ENCODE peak calls at places on chromosome 17, in seven cellular contexts. V, U, M, Z, P, J and Y are unnamed samples.

GRCh38 chr17:83103200-83103937 is 24.0 kb downstream of the METRNL start:
- DNase-seq in V (peak; percentile 78), U (no peak), M (no peak), Z (peak; percentile 73), P (peak; percentile 77), J (peak; percentile 75), Y (no peak)

GRCh38 chr17:28612936-28613872 is 781 bp downstream of the RSKR start:
- DNase-seq in V (peak; percentile 31), U (no peak), M (no peak), Z (peak; percentile 24), P (peak; percentile 74), J (no peak), Y (peak; percentile 35)

GRCh38 chr17:27264068-27264812 is 29.7 kb upstream of the WSB1 start:
- DNase-seq in V (no peak), U (no peak), M (no peak), Z (no peak), P (no peak), J (no peak), Y (no peak)

GRCh38 chr17:55420776-55421178 is 858 bp downstream of the MMD start:
- DNase-seq in V (peak; percentile 32), U (peak; percentile 41), M (no peak), Z (peak; percentile 48), P (peak; percentile 49), J (peak; percentile 17), Y (peak; percentile 27)

GRCh38 chr17:58314706-58315015 is 13.9 kb downstream of the TSPOAP1 start:
- DNase-seq in V (no peak), U (no peak), M (no peak), Z (no peak), P (no peak), J (no peak), Y (no peak)

GRCh38 chr17:6366144-6366755 is 68.7 kb downstream of the AIPL1 start:
- DNase-seq in V (peak; percentile 27), U (no peak), M (no peak), Z (peak; percentile 75), P (no peak), J (no peak), Y (no peak)

GRCh38 chr17:73952498-73953205 is 250.8 kb upstream of the RPL38 start:
- DNase-seq in V (peak; percentile 25), U (peak; percentile 30), M (no peak), Z (no peak), P (peak; percentile 81), J (no peak), Y (peak; percentile 74)

GRCh38 chr17:1111599-1112443 is 68.0 kb downstream of the ABR start:
- DNase-seq in V (no peak), U (no peak), M (no peak), Z (no peak), P (no peak), J (peak; percentile 31), Y (no peak)

GRCh38 chr17:78998311-78999055 is 11.1 kb downstream of the CANT1 start:
- DNase-seq in V (no peak), U (no peak), M (no peak), Z (peak; percentile 66), P (no peak), J (peak; percentile 63), Y (peak; percentile 37)

GRCh38 chr17:16415031-16415924 is at the start of gene TRPV2:
- DNase-seq in V (no peak), U (no peak), M (no peak), Z (peak; percentile 49), P (peak; percentile 45), J (no peak), Y (no peak)

GRCh38 chr17:17810374-17811248 is 26.2 kb downstream of the SREBF1 start:
- DNase-seq in V (no peak), U (no peak), M (no peak), Z (no peak), P (peak; percentile 72), J (no peak), Y (peak; percentile 62)

GRCh38 chr17:29617481-29618271 is 5.0 kb downstream of the CORO6 start:
- DNase-seq in V (peak; percentile 83), U (peak; percentile 79), M (no peak), Z (peak; percentile 74), P (peak; percentile 83), J (peak; percentile 49), Y (peak; percentile 79)

GRCh38 chr17:75241996-75242460 is 19.4 kb downstream of the GGA3 start:
- DNase-seq in V (no peak), U (no peak), M (no peak), Z (no peak), P (no peak), J (no peak), Y (no peak)

GRCh38 chr17:74702132-74702876 is 10.4 kb downstream of the CD300LF start:
- DNase-seq in V (no peak), U (no peak), M (no peak), Z (no peak), P (no peak), J (no peak), Y (no peak)

GRCh38 chr17:35069311-35069710 is 5.8 kb upstream of the RFFL start:
- DNase-seq in V (no peak), U (no peak), M (no peak), Z (no peak), P (no peak), J (no peak), Y (no peak)

GRCh38 chr17:82679586-82680465 is 18.7 kb downstream of the RAB40B start:
- DNase-seq in V (no peak), U (no peak), M (no peak), Z (no peak), P (peak; percentile 52), J (no peak), Y (no peak)

GRCh38 chr17:50487213-50488096 is 8.8 kb downstream of the RSAD1 start:
- DNase-seq in V (no peak), U (no peak), M (no peak), Z (peak; percentile 90), P (no peak), J (no peak), Y (no peak)

GRCh38 chr17:269616-270514 is 82.7 kb downstream of the RPH3AL start:
- DNase-seq in V (no peak), U (no peak), M (no peak), Z (no peak), P (no peak), J (no peak), Y (peak; percentile 51)

GRCh38 chr17:57954421-57955182 is 610 bp downstream of the CUEDC1 start:
- DNase-seq in V (peak; percentile 75), U (peak; percentile 55), M (no peak), Z (peak; percentile 76), P (peak; percentile 78), J (peak; percentile 53), Y (peak; percentile 68)